ENCODE peak calls at places on chromosomes 7 and 10, in ten cellular contexts. L, Y, G, R, N, X, P, S, M and U are unnamed samples.

GRCh38 chr10:5645375-5645774 is 21.0 kb downstream of the ASB13 start:
- DNase-seq in L (no peak), Y (no peak), G (no peak), R (no peak), N (no peak), X (no peak), P (no peak), S (no peak), M (no peak), U (peak)

GRCh38 chr7:133255461-133255860 is 2.6 kb downstream of the EXOC4 start:
- DNase-seq in L (no peak), Y (no peak), G (no peak), R (no peak), N (no peak), X (no peak), P (no peak), S (peak), M (no peak), U (no peak)

GRCh38 chr7:71298378-71298777 is 166.4 kb downstream of the GALNT17 start:
- DNase-seq in L (no peak), Y (no peak), G (no peak), R (no peak), N (no peak), X (no peak), P (no peak), S (no peak), M (no peak), U (no peak)

GRCh38 chr10:43998021-43998809 is 349.5 kb upstream of the ZNF32 start:
- DNase-seq in L (no peak), Y (no peak), G (no peak), R (no peak), N (peak), X (no peak), P (no peak), S (peak), M (no peak), U (no peak)

GRCh38 chr10:123377883-123378282 is 223.7 kb downstream of the BUB3 start:
- DNase-seq in L (no peak), Y (no peak), G (no peak), R (no peak), N (no peak), X (no peak), P (no peak), S (no peak), M (no peak), U (no peak)

GRCh38 chr7:7354674-7355073 is 172.3 kb downstream of the C1GALT1 start:
- DNase-seq in L (no peak), Y (peak), G (no peak), R (no peak), N (no peak), X (no peak), P (no peak), S (no peak), M (no peak), U (no peak)

GRCh38 chr10:11902646-11903045 is 79.5 kb downstream of the PROSER2 start:
- DNase-seq in L (no peak), Y (peak), G (no peak), R (no peak), N (no peak), X (no peak), P (no peak), S (no peak), M (no peak), U (no peak)

GRCh38 chr7:55111007-55111406 is 92.2 kb downstream of the EGFR start:
- DNase-seq in L (no peak), Y (no peak), G (no peak), R (no peak), N (peak), X (no peak), P (no peak), S (no peak), M (no peak), U (no peak)

GRCh38 chr10:125691160-125691981 is 8.4 kb upstream of the TEX36 start:
- DNase-seq in L (no peak), Y (no peak), G (no peak), R (no peak), N (peak), X (no peak), P (no peak), S (no peak), M (no peak), U (no peak)

GRCh38 chr10:35940067-35940989 is 298.2 kb upstream of the FZD8 start:
- DNase-seq in L (no peak), Y (peak), G (peak), R (peak), N (no peak), X (no peak), P (no peak), S (peak), M (no peak), U (no peak)

GRCh38 chr10:73791871-73792400 is 6.5 kb downstream of the ZSWIM8 start:
- DNase-seq in L (no peak), Y (no peak), G (peak), R (no peak), N (no peak), X (no peak), P (no peak), S (no peak), M (no peak), U (no peak)

GRCh38 chr7:129494041-129494440 is 8.3 kb upstream of the SMKR1 start:
- DNase-seq in L (no peak), Y (no peak), G (no peak), R (peak), N (peak), X (no peak), P (no peak), S (peak), M (no peak), U (peak)

GRCh38 chr10:62399211-62399610 is 25.0 kb downstream of the ZNF365 start:
- DNase-seq in L (no peak), Y (no peak), G (no peak), R (no peak), N (peak), X (no peak), P (no peak), S (peak), M (no peak), U (no peak)

GRCh38 chr10:96606216-96606615 is 19.4 kb upstream of the TM9SF3 start:
- DNase-seq in L (no peak), Y (no peak), G (no peak), R (no peak), N (peak), X (no peak), P (no peak), S (no peak), M (no peak), U (no peak)

GRCh38 chr7:43864126-43864525 is 5.2 kb downstream of the MRPS24 start:
- DNase-seq in L (no peak), Y (no peak), G (no peak), R (no peak), N (no peak), X (no peak), P (no peak), S (no peak), M (no peak), U (no peak)

GRCh38 chr7:44131173-44132009 is 8.0 kb upstream of the POLD2 start:
- DNase-seq in L (no peak), Y (peak), G (no peak), R (no peak), N (no peak), X (no peak), P (no peak), S (peak), M (no peak), U (peak)

GRCh38 chr7:85172530-85172941 is 14.3 kb downstream of the SEMA3D start:
- DNase-seq in L (no peak), Y (no peak), G (no peak), R (peak), N (peak), X (peak), P (no peak), S (peak), M (no peak), U (no peak)

GRCh38 chr7:43735802-43736603 is 6.7 kb upstream of the COA1 start:
- DNase-seq in L (peak), Y (no peak), G (no peak), R (no peak), N (peak), X (no peak), P (no peak), S (peak), M (no peak), U (no peak)

GRCh38 chr10:62183442-62183841 is 85.2 kb downstream of the RTKN2 start:
- DNase-seq in L (peak), Y (no peak), G (no peak), R (no peak), N (no peak), X (no peak), P (peak), S (no peak), M (peak), U (no peak)

GRCh38 chr10:30476511-30476910 is 42.5 kb downstream of the MAP3K8 start:
- DNase-seq in L (no peak), Y (no peak), G (no peak), R (no peak), N (no peak), X (no peak), P (no peak), S (no peak), M (no peak), U (no peak)

GRCh38 chr7:13062596-13062995 is 375.2 kb downstream of the ARL4A start:
- DNase-seq in L (no peak), Y (no peak), G (no peak), R (no peak), N (no peak), X (no peak), P (no peak), S (no peak), M (no peak), U (no peak)

GRCh38 chr7:123995617-123996326 is 37.1 kb downstream of the TMEM229A start:
- DNase-seq in L (no peak), Y (no peak), G (no peak), R (no peak), N (no peak), X (no peak), P (no peak), S (peak), M (no peak), U (peak)

GRCh38 chr7:151692721-151693120 is 173.0 kb upstream of the RHEB start:
- DNase-seq in L (no peak), Y (peak), G (no peak), R (no peak), N (no peak), X (no peak), P (no peak), S (no peak), M (no peak), U (no peak)